ENCODE peak calls at places on chromosomes 11 and 22, in ten cellular contexts. Y, W, A, I, R, Z, E, N, U and J are unnamed samples.

GRCh38 chr11:12390687-12391110 is 13.3 kb downstream of the PARVA start:
- DNase-seq in I (no peak), A (no peak), E (no peak), R (no peak), N (no peak), W (no peak), Z (no peak), U (peak), Y (peak), J (no peak)

GRCh38 chr22:25495286-25495685 is 69.2 kb upstream of the GRK3 start:
- DNase-seq in A (no peak), Z (no peak), W (no peak), Y (peak), U (no peak), I (no peak), N (peak), R (no peak), E (no peak), J (no peak)

GRCh38 chr22:39534092-39534506 is 1.6 kb upstream of the RPS19BP1 start:
- DNase-seq in R (no peak), E (no peak), U (no peak), Z (no peak), Y (no peak), I (no peak), A (no peak), N (no peak), W (no peak), J (no peak)

GRCh38 chr11:19075636-19076035 is 15.1 kb upstream of the MRGPRX2 start:
- DNase-seq in Z (no peak), E (no peak), R (no peak), W (no peak), N (no peak), U (no peak), Y (no peak), I (no peak), A (no peak), J (no peak)

GRCh38 chr11:22725079-22725478 is 58.7 kb downstream of the GAS2 start:
- DNase-seq in A (no peak), E (no peak), N (no peak), W (no peak), U (no peak), R (no peak), Z (no peak), Y (no peak), I (no peak), J (no peak)

GRCh38 chr11:2166091-2166851 is 5.3 kb upstream of the INS start:
- DNase-seq in Y (no peak), Z (no peak), A (peak), E (peak), W (peak), N (peak), R (peak), I (no peak), U (peak), J (peak)

GRCh38 chr11:102111011-102111786 is 952 bp downstream of the YAP1 start:
- DNase-seq in N (peak), U (no peak), A (no peak), Y (peak), E (peak), I (no peak), R (peak), W (peak), Z (peak), J (peak)

GRCh38 chr11:94574193-94574961 is 7.2 kb downstream of the PIWIL4 start:
- DNase-seq in A (no peak), N (peak), R (no peak), Y (peak), W (no peak), E (no peak), I (peak), Z (peak), U (no peak), J (no peak)

GRCh38 chr11:63512816-63513215 is 6.9 kb downstream of the LGALS12 start:
- DNase-seq in A (no peak), I (no peak), R (no peak), Z (no peak), E (no peak), U (no peak), N (no peak), W (no peak), Y (no peak), J (no peak)

GRCh38 chr11:64492561-64492960 is 98.5 kb upstream of the SLC22A12 start:
- DNase-seq in W (no peak), Y (no peak), I (no peak), E (no peak), R (no peak), Z (no peak), U (no peak), A (no peak), N (no peak), J (no peak)

GRCh38 chr11:67505605-67506396 is 638 bp upstream of the PITPNM1 start:
- DNase-seq in Z (peak), W (peak), R (peak), Y (peak), U (peak), N (peak), I (peak), E (peak), A (peak), J (peak)

GRCh38 chr11:22456993-22457748 is 119.0 kb downstream of the SLC17A6 start:
- DNase-seq in Y (no peak), A (no peak), N (no peak), I (no peak), Z (no peak), W (no peak), E (peak), R (no peak), U (no peak), J (peak)

GRCh38 chr11:44944853-44945235 is 5.8 kb downstream of the TP53I11 start:
- DNase-seq in W (no peak), U (no peak), Z (no peak), R (no peak), E (no peak), Y (no peak), A (no peak), N (no peak), I (no peak), J (peak)

GRCh38 chr11:27722117-27722844 is 22.0 kb upstream of the BDNF start:
- DNase-seq in W (no peak), U (peak), N (peak), Z (no peak), R (no peak), Y (peak), I (no peak), A (no peak), E (peak), J (peak)

GRCh38 chr22:29722151-29722550 is 2.3 kb downstream of the CABP7 start:
- DNase-seq in A (no peak), E (peak), W (no peak), U (no peak), Z (no peak), Y (no peak), R (no peak), N (no peak), I (no peak), J (no peak)

GRCh38 chr11:13691296-13691899 is 22.9 kb downstream of the FAR1 start:
- DNase-seq in E (no peak), A (no peak), Y (no peak), W (no peak), U (no peak), Z (peak), R (no peak), I (no peak), N (peak), J (no peak)

GRCh38 chr11:118202599-118203422 is 22.0 kb downstream of the JAML start:
- DNase-seq in I (no peak), Y (no peak), W (no peak), U (no peak), R (no peak), E (peak), Z (no peak), N (no peak), A (peak), J (no peak)

GRCh38 chr11:72221386-72221785 is 3.2 kb upstream of the INPPL1 start:
- DNase-seq in R (peak), A (no peak), E (no peak), U (no peak), Z (no peak), Y (no peak), N (no peak), I (no peak), W (no peak), J (no peak)

GRCh38 chr11:119290894-119291497 is 25.9 kb downstream of the MCAM start:
- DNase-seq in Z (no peak), E (no peak), W (no peak), R (no peak), Y (no peak), N (no peak), A (no peak), U (no peak), I (no peak), J (no peak)

GRCh38 chr22:20128902-20129746 is 2.5 kb upstream of the ZDHHC8 start:
- DNase-seq in R (no peak), I (no peak), Y (peak), N (peak), W (peak), E (peak), U (no peak), Z (peak), A (peak), J (peak)

GRCh38 chr11:12245091-12245490 is 132.3 kb upstream of the PARVA start:
- DNase-seq in U (no peak), E (no peak), W (no peak), N (no peak), I (no peak), R (no peak), Z (no peak), A (no peak), Y (no peak), J (no peak)

GRCh38 chr22:41217553-41218157 is 12.5 kb downstream of the L3MBTL2 start:
- DNase-seq in E (no peak), Y (peak), N (peak), A (no peak), I (peak), R (no peak), U (no peak), Z (peak), W (no peak), J (peak)

GRCh38 chr11:65148657-65149056 is 14.3 kb upstream of the SYVN1 start:
- DNase-seq in R (no peak), W (no peak), I (no peak), Y (no peak), E (no peak), Z (no peak), N (no peak), A (no peak), U (no peak), J (no peak)

GRCh38 chr22:49664371-49664881 is 163.2 kb downstream of the BRD1 start:
- DNase-seq in W (no peak), E (no peak), U (no peak), N (no peak), A (no peak), R (peak), Y (no peak), Z (no peak), I (no peak), J (peak)

GRCh38 chr11:1397862-1398505 is 8.2 kb downstream of the BRSK2 start:
- DNase-seq in I (no peak), R (no peak), U (no peak), W (no peak), Z (no peak), E (no peak), N (no peak), A (no peak), Y (no peak), J (no peak)

GRCh38 chr22:43774318-43774717 is 37.8 kb downstream of the EFCAB6 start:
- DNase-seq in E (no peak), I (no peak), U (no peak), Z (no peak), R (no peak), Y (no peak), N (no peak), A (no peak), W (no peak), J (no peak)

GRCh38 chr11:117421041-117421440 is 93.4 kb downstream of the CEP164 start:
- DNase-seq in U (no peak), W (no peak), A (no peak), E (no peak), I (no peak), Y (no peak), N (no peak), Z (no peak), R (no peak), J (no peak)

GRCh38 chr22:29343313-29343805 is 27.9 kb upstream of the RASL10A start:
- DNase-seq in Z (peak), I (peak), Y (no peak), A (no peak), R (no peak), W (no peak), E (no peak), U (no peak), N (peak), J (peak)

GRCh38 chr11:103618532-103618931 is 417.9 kb upstream of the DDI1 start:
- DNase-seq in R (no peak), I (peak), Z (peak), U (no peak), E (no peak), N (peak), Y (no peak), A (no peak), W (no peak), J (no peak)

GRCh38 chr11:77959434-77959833 is 35.0 kb downstream of the INTS4 start:
- DNase-seq in A (no peak), W (no peak), R (no peak), N (peak), Y (peak), U (no peak), Z (no peak), I (no peak), E (no peak), J (no peak)

GRCh38 chr11:57219021-57219627 is 17.9 kb downstream of the APLNR start:
- DNase-seq in W (no peak), Y (no peak), Z (peak), N (no peak), U (no peak), I (no peak), R (no peak), E (no peak), A (no peak), J (no peak)

GRCh38 chr11:104973616-104974015 is 5.2 kb upstream of the CASP4 start:
- DNase-seq in Z (no peak), I (no peak), W (no peak), E (no peak), Y (no peak), N (no peak), U (no peak), R (no peak), A (no peak), J (no peak)

GRCh38 chr11:5380740-5381342 is 2.8 kb upstream of the OR51M1 start:
- DNase-seq in E (peak), Y (peak), R (peak), W (no peak), I (no peak), Z (peak), U (peak), A (no peak), N (peak), J (peak)

GRCh38 chr11:122209619-122210377 is 93.8 kb upstream of the BLID start:
- DNase-seq in R (no peak), N (peak), A (no peak), Y (peak), E (no peak), I (peak), W (no peak), U (no peak), Z (peak), J (no peak)

GRCh38 chr22:23242473-23243001 is 62.2 kb downstream of the BCR start:
- DNase-seq in Y (peak), A (no peak), W (no peak), E (no peak), U (no peak), Z (no peak), R (no peak), N (no peak), I (no peak), J (peak)

GRCh38 chr22:36245805-36246356 is 6.6 kb upstream of the APOL2 start:
- DNase-seq in I (no peak), E (no peak), Y (no peak), A (no peak), N (no peak), W (no peak), R (no peak), Z (no peak), U (no peak), J (no peak)

GRCh38 chr11:22512457-22512856 is 113.2 kb downstream of the FANCF start:
- DNase-seq in A (no peak), Y (no peak), W (no peak), N (no peak), E (no peak), R (no peak), U (no peak), Z (no peak), I (no peak), J (no peak)

GRCh38 chr11:75261474-75261847 is 20.9 kb downstream of the TPBGL start:
- DNase-seq in Z (no peak), N (no peak), W (no peak), Y (no peak), E (no peak), A (no peak), U (no peak), I (no peak), R (no peak), J (no peak)

GRCh38 chr11:76832365-76832764 is 28.4 kb upstream of the ACER3 start:
- DNase-seq in Y (no peak), R (no peak), A (no peak), U (no peak), N (no peak), Z (no peak), I (no peak), E (no peak), W (no peak), J (no peak)